ENCODE peak calls at places on chromosomes 11 and 22, in five cellular contexts. V is activated CD8-positive, alpha-beta T cell treated with anti-CD3 and anti-CD28 coated beads for 36 hours; A is psoas muscle; I is Right ventricle myocardium superior; F is suprapubic skin. J is an unnamed sample.

GRCh38 chr11:33542921-33543320 is 157.7 kb downstream of the C11orf91 start:
- DNase-seq in V (peak; percentile 53), A (peak; percentile 37), I (peak; percentile 57), F (no peak), J (no peak)

GRCh38 chr22:38133331-38133730 is 22.8 kb upstream of the BAIAP2L2 start:
- DNase-seq in V (no peak), A (no peak), I (peak; percentile 17), F (peak; percentile 45), J (peak; percentile 60)

GRCh38 chr11:57547854-57548377 is 10.5 kb downstream of the SMTNL1 start:
- DNase-seq in V (peak; percentile 54), A (no peak), I (no peak), F (no peak), J (no peak)

GRCh38 chr11:132607575-132607974 is 924.7 kb downstream of the OPCML start:
- DNase-seq in V (no peak), A (no peak), I (no peak), F (no peak), J (no peak)

GRCh38 chr11:123221611-123222010 is 26.6 kb upstream of the CLMP start:
- DNase-seq in V (no peak), A (no peak), I (no peak), F (no peak), J (no peak)

GRCh38 chr11:128552783-128553661 is 34.3 kb downstream of the ETS1 start:
- DNase-seq in V (peak; percentile 41), A (no peak), I (no peak), F (no peak), J (no peak)

GRCh38 chr22:22993184-22993583 is 77.1 kb upstream of the GNAZ start:
- DNase-seq in V (no peak), A (no peak), I (no peak), F (no peak), J (no peak)

GRCh38 chr22:21778705-21779363 is 43.2 kb upstream of the YPEL1 start:
- DNase-seq in V (no peak), A (no peak), I (no peak), F (no peak), J (no peak)

GRCh38 chr11:3021125-3021524 is 29.0 kb upstream of the NAP1L4 start:
- DNase-seq in V (peak; percentile 55), A (no peak), I (no peak), F (no peak), J (no peak)

GRCh38 chr11:91981995-91982394 is 242.6 kb upstream of the FAT3 start:
- DNase-seq in V (no peak), A (peak; percentile 58), I (peak; percentile 43), F (no peak), J (peak; percentile 89)

GRCh38 chr11:117303101-117303500 is 12.0 kb downstream of the BACE1-AS start:
- DNase-seq in V (no peak), A (no peak), I (no peak), F (no peak), J (no peak)

GRCh38 chr11:66479741-66480115 is 506 bp upstream of the DPP3 start:
- DNase-seq in V (no peak), A (no peak), I (no peak), F (no peak), J (peak; percentile 82)

GRCh38 chr22:20885557-20886323 is 26.9 kb downstream of the SNAP29 start:
- DNase-seq in V (peak; percentile 64), A (peak; percentile 82), I (peak; percentile 85), F (peak; percentile 87), J (peak; percentile 82)

GRCh38 chr22:48444320-48445112 is 1383.2 kb downstream of the BRD1 start:
- DNase-seq in V (no peak), A (no peak), I (no peak), F (no peak), J (no peak)

GRCh38 chr22:42399315-42400271 is 32.6 kb downstream of the NFAM1 start:
- DNase-seq in V (peak; percentile 16), A (no peak), I (peak; percentile 52), F (no peak), J (no peak)

GRCh38 chr11:113655771-113656170 is 50.3 kb downstream of the TMPRSS5 start:
- DNase-seq in V (no peak), A (no peak), I (no peak), F (no peak), J (no peak)

GRCh38 chr11:118625036-118625690 is 17.7 kb downstream of the PHLDB1 start:
- DNase-seq in V (no peak), A (no peak), I (peak; percentile 45), F (no peak), J (no peak)

J was measured in coronary artery.